ENCODE peak calls at places on chromosomes 1 and 21, in ten cellular contexts. X, Q, V, G, R, H, W, E, B and T are unnamed samples.

GRCh38 chr1:226608699-226609505 is 60.3 kb downstream of the STUM start:
- DNase-seq in X (peak), Q (peak), V (peak), G (peak), R (peak), H (peak), W (peak), E (peak), B (peak), T (peak)

GRCh38 chr1:19096036-19096833 is 113.8 kb downstream of the UBR4 start:
- DNase-seq in X (peak), Q (no peak), V (peak), G (no peak), R (peak), H (no peak), W (no peak), E (peak), B (no peak), T (no peak)

GRCh38 chr1:41902125-41902524 is 16.6 kb downstream of the HIVEP3 start:
- DNase-seq in X (peak), Q (no peak), V (peak), G (no peak), R (no peak), H (no peak), W (peak), E (no peak), B (no peak), T (peak)

GRCh38 chr1:62068302-62068936 is 126.2 kb upstream of the L1TD1 start:
- DNase-seq in X (no peak), Q (no peak), V (no peak), G (no peak), R (peak), H (no peak), W (no peak), E (peak), B (no peak), T (no peak)

GRCh38 chr1:180926164-180926981 is 13.7 kb downstream of the KIAA1614 start:
- DNase-seq in X (no peak), Q (no peak), V (peak), G (no peak), R (peak), H (no peak), W (peak), E (peak), B (peak), T (peak)

GRCh38 chr1:226569879-226570547 is 21.4 kb downstream of the STUM start:
- DNase-seq in X (no peak), Q (no peak), V (no peak), G (peak), R (no peak), H (no peak), W (no peak), E (no peak), B (no peak), T (no peak)

GRCh38 chr1:53409233-53409632 is 50.0 kb upstream of the DMRTB1 start:
- DNase-seq in X (no peak), Q (no peak), V (no peak), G (no peak), R (no peak), H (no peak), W (no peak), E (no peak), B (no peak), T (no peak)

GRCh38 chr1:151822404-151822803 is 9.2 kb downstream of the RORC start:
- DNase-seq in X (no peak), Q (no peak), V (no peak), G (no peak), R (no peak), H (no peak), W (no peak), E (no peak), B (no peak), T (no peak)

GRCh38 chr1:20893931-20894330 is 106.8 kb upstream of the HP1BP3 start:
- DNase-seq in X (peak), Q (no peak), V (no peak), G (no peak), R (no peak), H (no peak), W (no peak), E (no peak), B (no peak), T (no peak)

GRCh38 chr1:223784541-223784940 is 61.2 kb downstream of the TP53BP2 start:
- DNase-seq in X (no peak), Q (no peak), V (no peak), G (no peak), R (no peak), H (no peak), W (no peak), E (no peak), B (no peak), T (no peak)
- H3K4me3 ChIP-seq in X (no peak), Q (no peak), V (no peak), G (no peak), R (no peak), H (no peak), W (no peak), E (no peak), B (no peak), T (no peak)

GRCh38 chr1:23625459-23625858 is 66.1 kb upstream of the RPL11 start:
- DNase-seq in X (no peak), Q (no peak), V (no peak), G (no peak), R (no peak), H (no peak), W (no peak), E (no peak), B (no peak), T (no peak)

GRCh38 chr1:23627065-23627464 is 64.5 kb upstream of the RPL11 start:
- DNase-seq in X (no peak), Q (no peak), V (no peak), G (peak), R (no peak), H (no peak), W (no peak), E (peak), B (no peak), T (no peak)

GRCh38 chr1:23625929-23626535 is 65.6 kb upstream of the RPL11 start:
- DNase-seq in X (no peak), Q (no peak), V (no peak), G (no peak), R (no peak), H (no peak), W (no peak), E (no peak), B (no peak), T (no peak)

GRCh38 chr1:23622284-23622683 is 63.0 kb upstream of the ID3 start:
- DNase-seq in X (no peak), Q (no peak), V (no peak), G (no peak), R (no peak), H (no peak), W (no peak), E (no peak), B (no peak), T (no peak)

GRCh38 chr1:23624440-23624839 is 65.1 kb upstream of the ID3 start:
- DNase-seq in X (no peak), Q (no peak), V (no peak), G (peak), R (no peak), H (no peak), W (no peak), E (no peak), B (no peak), T (no peak)
- TF ChIP-seq CTCF in X (no peak), Q (no peak), V (no peak), G (no peak), R (no peak), H (no peak), W (no peak), E (no peak), B (no peak), T (no peak)

GRCh38 chr1:68117416-68117815 is 67.0 kb upstream of the DIRAS3 start:
- DNase-seq in X (no peak), Q (no peak), V (no peak), G (no peak), R (no peak), H (peak), W (no peak), E (no peak), B (no peak), T (no peak)

GRCh38 chr1:68120136-68120791 is 69.8 kb upstream of the DIRAS3 start:
- DNase-seq in X (peak), Q (no peak), V (peak), G (no peak), R (peak), H (peak), W (peak), E (peak), B (no peak), T (peak)

GRCh38 chr1:68119445-68119844 is 69.0 kb upstream of the DIRAS3 start:
- DNase-seq in X (no peak), Q (no peak), V (no peak), G (no peak), R (no peak), H (no peak), W (no peak), E (no peak), B (no peak), T (no peak)

GRCh38 chr1:68116643-68117235 is 66.3 kb upstream of the DIRAS3 start:
- DNase-seq in X (peak), Q (no peak), V (peak), G (peak), R (peak), H (peak), W (peak), E (peak), B (no peak), T (peak)

DNA sequence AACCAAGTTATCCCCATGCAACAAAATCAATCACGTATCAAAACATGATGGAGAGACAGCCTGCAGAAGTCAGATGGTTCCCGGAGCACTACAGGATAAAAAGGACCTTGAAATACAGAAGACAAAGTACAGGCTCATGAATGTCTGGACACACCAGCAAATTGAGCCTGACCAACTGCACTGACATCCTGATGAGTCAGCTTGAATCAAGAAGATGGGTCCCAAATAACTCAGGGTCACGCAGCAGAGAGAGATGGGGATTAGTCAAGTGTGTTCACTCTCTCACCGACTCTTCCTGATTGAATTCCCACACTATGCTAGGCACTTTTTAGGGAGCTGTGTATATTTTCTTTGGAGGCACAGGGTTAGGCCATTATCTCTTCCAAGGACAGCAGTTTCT is 71.1 kb upstream of the DIRAS3 start:
- DNase-seq in X (peak), Q (no peak), V (peak), G (no peak), R (no peak), H (no peak), W (peak), E (no peak), B (no peak), T (peak)
- H3K4me3 ChIP-seq in X (no peak), Q (no peak), V (no peak), G (no peak), R (no peak), H (no peak), W (no peak), E (no peak), B (no peak), T (no peak)

GRCh38 chr1:205545991-205546390 is 41.5 kb downstream of the CDK18 start:
- DNase-seq in X (no peak), Q (no peak), V (no peak), G (no peak), R (no peak), H (no peak), W (no peak), E (no peak), B (no peak), T (no peak)

GRCh38 chr1:205541161-205541886 is 36.9 kb downstream of the CDK18 start:
- DNase-seq in X (no peak), Q (no peak), V (no peak), G (no peak), R (no peak), H (no peak), W (no peak), E (no peak), B (no peak), T (no peak)

GRCh38 chr1:205542367-205542766 is 37.9 kb downstream of the CDK18 start:
- DNase-seq in X (no peak), Q (no peak), V (no peak), G (no peak), R (peak), H (no peak), W (no peak), E (no peak), B (no peak), T (no peak)

GRCh38 chr1:205545001-205545919 is 40.8 kb downstream of the CDK18 start:
- DNase-seq in X (no peak), Q (no peak), V (no peak), G (no peak), R (no peak), H (no peak), W (no peak), E (no peak), B (no peak), T (no peak)

DNA sequence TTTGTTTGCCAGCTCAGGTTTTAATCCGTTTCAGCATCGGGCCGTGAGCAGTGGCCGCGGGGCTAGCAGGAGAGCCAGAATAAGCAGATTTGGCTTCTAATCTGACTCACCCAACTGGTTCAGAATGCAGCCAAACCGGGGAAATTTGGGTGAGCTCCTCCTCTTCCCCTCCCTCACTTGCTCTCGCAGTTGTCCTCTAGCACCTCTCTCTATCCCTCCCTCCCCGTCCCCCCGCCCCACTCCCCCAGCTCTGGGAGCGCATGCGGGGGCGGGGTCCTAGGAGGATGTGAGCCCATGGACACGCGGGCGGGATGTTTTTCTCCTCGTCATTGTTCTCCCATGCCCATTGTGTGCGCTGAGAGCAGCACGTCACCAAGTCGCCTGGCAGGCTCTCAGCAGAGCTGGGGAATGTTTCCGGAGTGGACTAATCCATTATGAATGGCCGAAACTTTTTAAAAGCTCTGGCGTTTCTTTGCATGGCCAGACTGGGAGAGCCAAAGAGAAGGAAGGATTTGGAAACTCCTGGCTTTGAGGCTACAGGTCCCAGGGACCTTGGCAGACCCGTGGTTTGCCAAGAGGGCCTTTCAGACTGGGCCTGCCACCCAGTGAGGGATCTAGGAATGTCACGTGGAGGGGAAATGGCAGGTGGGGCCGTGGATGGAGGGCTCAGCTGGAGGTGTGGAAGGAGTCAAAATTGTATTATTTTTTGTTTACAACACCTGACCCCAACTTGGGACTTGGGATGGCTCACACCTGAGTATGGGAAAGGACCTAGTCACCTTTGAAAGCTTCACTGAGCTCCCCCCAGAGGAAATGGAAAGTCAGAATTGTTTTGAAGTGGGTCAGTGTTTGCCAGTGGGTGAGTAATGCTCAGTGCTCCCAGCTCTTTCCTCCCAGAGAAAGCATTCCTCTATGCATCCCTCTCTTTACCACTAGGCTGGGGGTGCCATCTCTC is 39.2 kb downstream of the CDK18 start:
- DNase-seq in X (peak), Q (peak), V (peak), G (no peak), R (peak), H (peak), W (peak), E (peak), B (peak), T (peak)
- TF ChIP-seq CTCF in X (no peak), Q (no peak), V (peak), G (no peak), R (no peak), H (no peak), W (no peak), E (no peak), B (no peak), T (no peak)

GRCh38 chr1:161217831-161218230 is 2.7 kb downstream of the FCER1G start:
- DNase-seq in X (no peak), Q (no peak), V (no peak), G (no peak), R (no peak), H (no peak), W (no peak), E (no peak), B (no peak), T (no peak)

GRCh38 chr1:161219078-161219892 is 4.1 kb downstream of the APOA2 start:
- DNase-seq in X (no peak), Q (no peak), V (no peak), G (no peak), R (no peak), H (no peak), W (no peak), E (no peak), B (no peak), T (no peak)

GRCh38 chr1:161215079-161215478 is at the start of gene FCER1G:
- DNase-seq in X (no peak), Q (no peak), V (no peak), G (no peak), R (no peak), H (peak), W (no peak), E (no peak), B (peak), T (no peak)

GRCh38 chr1:161218301-161219077 is 3.4 kb downstream of the FCER1G start:
- DNase-seq in X (no peak), Q (no peak), V (no peak), G (no peak), R (no peak), H (no peak), W (no peak), E (no peak), B (no peak), T (no peak)

GRCh38 chr1:161216945-161217712 is 2.0 kb downstream of the FCER1G start:
- DNase-seq in X (peak), Q (no peak), V (peak), G (no peak), R (no peak), H (peak), W (peak), E (no peak), B (no peak), T (peak)
- H3K4me3 ChIP-seq in X (no peak), Q (no peak), V (peak), G (peak), R (no peak), H (no peak), W (no peak), E (no peak), B (peak), T (no peak)

GRCh38 chr1:189220750-189221149 is 1256.9 kb downstream of the BRINP3 start:
- DNase-seq in X (no peak), Q (no peak), V (peak), G (no peak), R (no peak), H (no peak), W (peak), E (no peak), B (no peak), T (no peak)
- TF ChIP-seq CTCF in X (no peak), Q (no peak), V (no peak), G (no peak), R (no peak), H (no peak), W (no peak), E (no peak), B (no peak), T (no peak)

GRCh38 chr1:43994794-43995790 is 3.7 kb downstream of the CCDC24 start:
- DNase-seq in X (no peak), Q (no peak), V (peak), G (no peak), R (no peak), H (no peak), W (no peak), E (no peak), B (no peak), T (peak)
- H3K4me3 ChIP-seq in X (no peak), Q (no peak), V (no peak), G (no peak), R (no peak), H (no peak), W (no peak), E (no peak), B (no peak), T (no peak)

GRCh38 chr1:219066631-219067349 is 106.9 kb upstream of the LYPLAL1 start:
- DNase-seq in X (peak), Q (no peak), V (peak), G (no peak), R (peak), H (peak), W (peak), E (no peak), B (no peak), T (peak)
- TF ChIP-seq CTCF in X (peak), Q (peak), V (peak), G (no peak), R (peak), H (no peak), W (peak), E (no peak), B (peak), T (peak)

GRCh38 chr1:112849425-112849966 is 106.5 kb downstream of the SLC16A1 start:
- DNase-seq in X (no peak), Q (no peak), V (peak), G (no peak), R (peak), H (no peak), W (peak), E (peak), B (peak), T (peak)
- H3K4me3 ChIP-seq in X (peak), Q (peak), V (peak), G (no peak), R (peak), H (peak), W (peak), E (no peak), B (peak), T (peak)

GRCh38 chr21:40841524-40842196 is 5.3 kb downstream of the DSCAM start:
- DNase-seq in X (peak), Q (no peak), V (no peak), G (no peak), R (peak), H (peak), W (no peak), E (peak), B (peak), T (no peak)
- TF ChIP-seq CTCF in X (peak), Q (peak), V (no peak), G (no peak), R (peak), H (no peak), W (peak), E (no peak), B (peak), T (no peak)